ENCODE peak calls at places on chromosomes 12 and 14, in five cellular contexts. One of them, this sample, is unnamed.

GRCh38 chr12:88181881-88182280 is 39.8 kb downstream of the TMTC3 start:
- DNase-seq in dorsolateral prefrontal cortex: no peak
- DNase-seq in AG10803: no peak
- DNase-seq in IMR-90: no peak
- DNase-seq in heart left ventricle: no peak
- DNase-seq in this sample: no peak

GRCh38 chr14:91519239-91520036 is 9.3 kb upstream of the PPP4R3A start:
- DNase-seq in dorsolateral prefrontal cortex: no peak
- DNase-seq in AG10803: no peak
- DNase-seq in IMR-90: no peak
- DNase-seq in heart left ventricle: no peak
- DNase-seq in this sample: no peak

GRCh38 chr12:131487379-131488129 is 223.3 kb upstream of the SFSWAP start:
- DNase-seq in dorsolateral prefrontal cortex: no peak
- DNase-seq in AG10803: peak; percentile 8
- DNase-seq in IMR-90: no peak
- DNase-seq in heart left ventricle: no peak
- DNase-seq in this sample: no peak

GRCh38 chr12:50771409-50771808 is 7.5 kb downstream of the ATF1 start:
- DNase-seq in dorsolateral prefrontal cortex: no peak
- DNase-seq in AG10803: no peak
- DNase-seq in IMR-90: no peak
- DNase-seq in heart left ventricle: no peak
- DNase-seq in this sample: no peak

GRCh38 chr12:132597333-132598283 is 12.8 kb downstream of the LRCOL1 start:
- DNase-seq in dorsolateral prefrontal cortex: no peak
- DNase-seq in AG10803: peak; percentile 70
- DNase-seq in IMR-90: peak; percentile 23
- DNase-seq in heart left ventricle: no peak
- DNase-seq in this sample: no peak

GRCh38 chr12:53195516-53196420 is 11.3 kb downstream of the ITGB7 start:
- DNase-seq in dorsolateral prefrontal cortex: no peak
- DNase-seq in AG10803: no peak
- DNase-seq in IMR-90: no peak
- DNase-seq in heart left ventricle: no peak
- DNase-seq in this sample: no peak

GRCh38 chr12:115871714-115872113 is 405.8 kb downstream of the MED13L start:
- DNase-seq in dorsolateral prefrontal cortex: no peak
- DNase-seq in AG10803: peak; percentile 24
- DNase-seq in IMR-90: peak; percentile 21
- DNase-seq in heart left ventricle: no peak
- DNase-seq in this sample: no peak

GRCh38 chr14:95227279-95227860 is 70.0 kb upstream of the DICER1 start:
- DNase-seq in dorsolateral prefrontal cortex: no peak
- DNase-seq in AG10803: no peak
- DNase-seq in IMR-90: peak; percentile 12
- DNase-seq in heart left ventricle: no peak
- DNase-seq in this sample: no peak

GRCh38 chr12:121578230-121579189 is 2.3 kb downstream of the KDM2B start:
- DNase-seq in dorsolateral prefrontal cortex: no peak
- DNase-seq in AG10803: no peak
- DNase-seq in IMR-90: peak; percentile 21
- DNase-seq in heart left ventricle: no peak
- DNase-seq in this sample: no peak

GRCh38 chr12:112243255-112243965 is 118.0 kb downstream of the TRAFD1 start:
- DNase-seq in dorsolateral prefrontal cortex: no peak
- DNase-seq in AG10803: no peak
- DNase-seq in IMR-90: no peak
- DNase-seq in heart left ventricle: no peak
- DNase-seq in this sample: no peak

GRCh38 chr12:132162508-132163031 is 18.3 kb downstream of the NOC4L start:
- DNase-seq in dorsolateral prefrontal cortex: no peak
- DNase-seq in AG10803: peak; percentile 86
- DNase-seq in IMR-90: peak; percentile 77
- DNase-seq in heart left ventricle: no peak
- DNase-seq in this sample: no peak

GRCh38 chr14:104294628-104294982 is 156.2 kb downstream of the KIF26A start:
- DNase-seq in dorsolateral prefrontal cortex: no peak
- DNase-seq in AG10803: no peak
- DNase-seq in IMR-90: no peak
- DNase-seq in heart left ventricle: no peak
- DNase-seq in this sample: no peak

GRCh38 chr12:90829044-90829443 is 125.9 kb downstream of the CCER1 start:
- DNase-seq in dorsolateral prefrontal cortex: no peak
- DNase-seq in AG10803: no peak
- DNase-seq in IMR-90: no peak
- DNase-seq in heart left ventricle: no peak
- DNase-seq in this sample: no peak

GRCh38 chr14:95062946-95063345 is 94.4 kb downstream of the DICER1 start:
- DNase-seq in dorsolateral prefrontal cortex: no peak
- DNase-seq in AG10803: no peak
- DNase-seq in IMR-90: no peak
- DNase-seq in heart left ventricle: no peak
- DNase-seq in this sample: no peak

GRCh38 chr12:46217686-46218508 is 50.9 kb downstream of the SLC38A1 start:
- DNase-seq in dorsolateral prefrontal cortex: no peak
- DNase-seq in AG10803: no peak
- DNase-seq in IMR-90: no peak
- DNase-seq in heart left ventricle: peak; percentile 34
- DNase-seq in this sample: no peak

GRCh38 chr14:71959055-71959454 is 26.8 kb downstream of the RGS6 start:
- DNase-seq in dorsolateral prefrontal cortex: no peak
- DNase-seq in AG10803: no peak
- DNase-seq in IMR-90: no peak
- DNase-seq in heart left ventricle: no peak
- DNase-seq in this sample: no peak

GRCh38 chr12:112380663-112381420 is 1.4 kb downstream of the HECTD4 start:
- DNase-seq in dorsolateral prefrontal cortex: no peak
- DNase-seq in AG10803: no peak
- DNase-seq in IMR-90: no peak
- DNase-seq in heart left ventricle: no peak
- DNase-seq in this sample: no peak

GRCh38 chr12:121582583-121583333 is 1.9 kb upstream of the KDM2B start:
- DNase-seq in dorsolateral prefrontal cortex: no peak
- DNase-seq in AG10803: no peak
- DNase-seq in IMR-90: no peak
- DNase-seq in heart left ventricle: no peak
- DNase-seq in this sample: no peak

GRCh38 chr12:11746024-11746771 is 96.7 kb downstream of the ETV6 start:
- DNase-seq in dorsolateral prefrontal cortex: no peak
- DNase-seq in AG10803: peak; percentile 32
- DNase-seq in IMR-90: peak; percentile 55
- DNase-seq in heart left ventricle: no peak
- DNase-seq in this sample: no peak

GRCh38 chr14:64612021-64612380 is 62.2 kb downstream of the PPP1R36 start:
- DNase-seq in dorsolateral prefrontal cortex: no peak
- DNase-seq in AG10803: peak; percentile 83
- DNase-seq in IMR-90: peak; percentile 85
- DNase-seq in heart left ventricle: no peak
- DNase-seq in this sample: peak; percentile 61

DNA sequence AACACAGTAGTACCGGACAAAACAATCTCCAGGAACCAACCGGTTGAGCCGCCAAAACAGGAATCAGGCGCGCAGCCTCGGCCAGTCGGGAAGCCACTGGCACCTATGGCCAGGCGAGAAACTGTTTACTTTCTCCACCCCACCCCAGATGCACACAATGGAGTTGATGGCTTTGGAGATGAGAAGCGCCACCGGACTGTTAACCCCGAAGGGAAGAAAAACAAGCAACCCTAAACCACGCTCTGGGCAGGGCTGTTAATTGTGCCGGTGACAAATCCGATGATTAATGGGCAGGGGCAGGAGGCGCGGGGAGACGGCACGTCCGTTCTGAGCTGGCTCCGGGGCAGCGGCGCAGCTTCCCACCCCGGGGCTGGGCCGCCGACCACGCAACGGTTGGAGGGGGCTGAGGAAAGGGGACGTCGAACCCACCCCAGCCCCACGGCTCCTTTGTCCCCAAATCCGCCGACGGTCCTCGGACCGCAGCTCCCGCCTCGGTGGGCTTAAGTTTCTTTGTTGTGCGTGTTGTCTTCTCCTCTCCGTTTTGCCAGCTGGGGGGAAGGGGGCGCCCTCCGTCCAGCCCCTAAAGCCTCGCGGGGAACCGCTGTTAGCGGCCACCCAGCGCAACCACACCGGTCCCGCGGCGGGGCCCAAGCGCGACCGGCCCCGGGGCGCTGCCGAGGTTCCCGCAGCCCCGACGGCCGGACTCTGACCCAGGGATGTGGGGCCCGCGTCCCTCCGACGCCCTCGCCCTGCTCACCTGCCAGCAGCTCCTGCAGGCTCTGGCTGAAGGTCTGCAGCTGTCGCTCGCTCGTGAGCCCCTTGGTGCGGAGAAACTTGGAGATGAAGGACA is 790 bp downstream of the BTG1 start:
- DNase-seq in dorsolateral prefrontal cortex: peak; percentile 31
- DNase-seq in AG10803: peak; percentile 55
- DNase-seq in IMR-90: peak; percentile 52
- DNase-seq in heart left ventricle: peak; percentile 51
- DNase-seq in this sample: no peak
- TF ChIP-seq CTCF in dorsolateral prefrontal cortex: no peak
- TF ChIP-seq CTCF in AG10803: no peak
- TF ChIP-seq CTCF in IMR-90: no peak
- TF ChIP-seq CTCF in heart left ventricle: no peak
- TF ChIP-seq CTCF in this sample: no peak

DNA sequence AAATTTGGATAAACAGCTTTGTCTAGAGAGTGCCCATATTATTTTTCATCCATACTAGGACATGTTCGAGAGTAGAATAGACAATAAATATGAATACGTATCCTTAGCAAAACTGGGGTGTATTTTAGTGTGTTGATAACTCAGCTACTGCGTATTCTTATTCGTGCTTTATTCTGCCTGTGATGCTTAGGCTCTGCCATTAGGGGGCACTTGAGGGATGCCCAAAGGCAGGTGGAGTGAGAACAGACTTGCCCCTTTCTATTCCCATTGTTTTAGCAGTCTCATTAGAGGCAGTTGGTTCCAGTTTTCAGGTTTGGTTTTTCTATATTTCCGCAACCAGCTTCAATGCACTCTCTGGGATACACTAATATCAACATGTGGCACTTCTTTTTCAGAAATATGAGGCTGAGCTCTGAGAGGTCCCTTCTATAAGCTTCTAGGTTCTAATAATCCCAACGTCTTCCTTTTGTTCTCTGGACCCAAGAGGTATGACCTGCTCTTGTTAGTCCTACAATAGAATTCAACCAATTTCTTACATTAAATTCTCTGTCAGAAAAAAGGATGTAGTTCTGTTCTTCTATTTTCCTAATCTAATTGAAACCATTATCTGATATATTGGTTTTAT is 985.7 kb upstream of the FBXO33 start:
- DNase-seq in dorsolateral prefrontal cortex: no peak
- DNase-seq in AG10803: no peak
- DNase-seq in IMR-90: no peak
- DNase-seq in heart left ventricle: no peak
- DNase-seq in this sample: no peak
- H3K4me3 ChIP-seq in dorsolateral prefrontal cortex: no peak overlapping the region
- H3K4me3 ChIP-seq in AG10803: no peak overlapping the region
- H3K4me3 ChIP-seq in IMR-90: no peak overlapping the region
- H3K4me3 ChIP-seq in heart left ventricle: no peak overlapping the region
- H3K4me3 ChIP-seq in this sample: no peak overlapping the region

GRCh38 chr12:14931359-14931758 is 7.0 kb downstream of the ERP27 start:
- DNase-seq in dorsolateral prefrontal cortex: no peak
- DNase-seq in AG10803: no peak
- DNase-seq in IMR-90: no peak
- DNase-seq in heart left ventricle: no peak
- DNase-seq in this sample: no peak

GRCh38 chr12:14927267-14927666 is 11.1 kb downstream of the ERP27 start:
- DNase-seq in dorsolateral prefrontal cortex: no peak
- DNase-seq in AG10803: no peak
- DNase-seq in IMR-90: no peak
- DNase-seq in heart left ventricle: no peak
- DNase-seq in this sample: no peak

GRCh38 chr12:14928946-14929345 is 9.4 kb downstream of the ERP27 start:
- DNase-seq in dorsolateral prefrontal cortex: no peak
- DNase-seq in AG10803: no peak
- DNase-seq in IMR-90: no peak
- DNase-seq in heart left ventricle: no peak
- DNase-seq in this sample: no peak

GRCh38 chr12:14931791-14932560 is 6.4 kb downstream of the ERP27 start:
- DNase-seq in dorsolateral prefrontal cortex: no peak
- DNase-seq in AG10803: no peak
- DNase-seq in IMR-90: no peak
- DNase-seq in heart left ventricle: no peak
- DNase-seq in this sample: no peak

DNA sequence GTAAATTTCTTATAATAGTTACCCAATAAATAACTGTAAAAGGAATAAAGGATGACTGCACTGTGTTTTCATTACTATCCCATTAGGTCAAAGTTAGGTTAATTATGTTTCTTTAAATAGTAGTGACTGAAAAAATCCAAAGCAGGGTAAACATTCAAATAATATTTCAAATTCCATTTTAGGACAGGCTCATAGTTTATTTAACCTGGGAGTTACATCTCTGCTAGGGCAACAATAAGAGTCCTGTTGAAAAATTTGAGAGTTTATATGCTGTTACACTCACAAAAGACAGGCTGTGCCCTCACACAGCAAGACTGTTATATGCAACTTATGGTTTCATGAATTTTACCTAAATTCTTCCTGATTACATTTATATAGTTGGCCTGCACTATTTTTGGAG is 8.0 kb downstream of the ERP27 start:
- DNase-seq in dorsolateral prefrontal cortex: no peak
- DNase-seq in AG10803: no peak
- DNase-seq in IMR-90: peak; percentile 27
- DNase-seq in heart left ventricle: no peak
- DNase-seq in this sample: no peak
- TF ChIP-seq CTCF in dorsolateral prefrontal cortex: no peak
- TF ChIP-seq CTCF in AG10803: no peak
- TF ChIP-seq CTCF in IMR-90: peak; percentile 35
- TF ChIP-seq CTCF in heart left ventricle: no peak
- TF ChIP-seq CTCF in this sample: no peak

DNA sequence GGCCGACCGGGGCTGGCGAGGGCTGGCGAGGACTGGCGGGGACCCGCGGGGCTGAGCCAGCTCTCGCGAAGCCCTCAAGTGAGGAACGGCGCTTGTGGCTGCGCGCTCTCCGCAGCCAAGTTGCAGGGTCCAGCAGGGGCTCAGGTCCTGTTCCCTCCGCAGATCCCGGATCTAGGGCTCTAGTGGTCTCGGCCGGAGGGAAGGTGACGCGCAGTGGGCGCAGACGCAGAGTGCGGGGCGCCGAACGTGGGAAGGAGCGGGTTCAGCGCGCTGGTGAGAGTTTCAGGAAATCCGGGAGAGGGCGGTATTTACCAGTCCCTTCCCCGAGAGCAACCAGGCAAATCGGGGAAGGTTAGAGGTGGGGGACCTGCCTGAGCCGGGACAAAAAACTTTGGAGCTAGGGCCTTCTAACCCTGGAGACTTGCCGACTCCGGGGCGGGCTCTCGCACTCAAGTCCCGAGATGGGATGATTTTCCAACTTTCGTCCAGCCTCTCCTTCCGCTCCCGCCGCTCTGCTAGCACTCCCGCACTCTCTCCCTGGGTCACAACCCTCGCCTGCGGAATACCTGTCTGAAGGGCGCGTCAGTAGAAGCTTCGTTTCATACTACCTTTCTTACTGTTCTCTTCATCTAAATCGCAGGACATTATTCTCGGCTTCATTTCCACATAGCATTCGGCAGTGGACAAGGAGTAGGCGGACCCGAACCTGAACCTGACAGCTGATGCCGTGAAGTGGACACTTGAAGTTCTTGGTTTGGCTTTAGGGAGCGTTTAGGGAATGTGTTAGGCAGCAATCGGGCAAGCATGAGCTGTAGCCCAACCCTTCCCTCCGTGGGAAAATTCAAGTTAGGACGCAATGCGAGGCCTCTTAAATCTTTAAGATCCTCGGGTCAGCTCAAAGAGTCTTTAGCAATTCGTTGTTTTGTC is 13.6 kb upstream of the PAX9 start:
- DNase-seq in dorsolateral prefrontal cortex: no peak
- DNase-seq in AG10803: peak; percentile 48
- DNase-seq in IMR-90: peak; percentile 30
- DNase-seq in heart left ventricle: no peak
- DNase-seq in this sample: no peak
- H3K4me3 ChIP-seq in dorsolateral prefrontal cortex: peak overlapping the region; percentile 7
- H3K4me3 ChIP-seq in AG10803: peak overlapping the region; percentile 59
- H3K4me3 ChIP-seq in IMR-90: peak overlapping the region; percentile 42
- H3K4me3 ChIP-seq in heart left ventricle: peak overlapping the region; percentile 32
- H3K4me3 ChIP-seq in this sample: peak overlapping the region; percentile 43